ENCODE peak calls at places on chromosomes 3 and 15, in seven cellular contexts. One of them, this sample, is unnamed. For H3K27me3, the result is how much of the 10 kb centered on the place peaks cover.

GRCh38 chr3:56800373-56801150 is 1.2 kb downstream of the ARHGEF3 start:
- DNase-seq in bronchial epithelial cell: peak
- DNase-seq in heart left ventricle: no peak
- DNase-seq in colonic mucosa: peak
- DNase-seq in CD8-positive, alpha-beta T cell: peak
- DNase-seq in left ventricle myocardium inferior: no peak
- DNase-seq in cardiac muscle cell: no peak
- DNase-seq in this sample: no peak

GRCh38 chr15:66755298-66756068 is 53.4 kb downstream of the SMAD6 start:
- DNase-seq in bronchial epithelial cell: no peak
- DNase-seq in cardiac muscle cell: no peak
- DNase-seq in CD8-positive, alpha-beta T cell: no peak
- DNase-seq in colonic mucosa: no peak
- DNase-seq in left ventricle myocardium inferior: no peak
- DNase-seq in heart left ventricle: peak
- DNase-seq in this sample: no peak

GRCh38 chr3:74048686-74049085 is 423.9 kb upstream of the PDZRN3 start:
- DNase-seq in heart left ventricle: no peak
- DNase-seq in cardiac muscle cell: no peak
- DNase-seq in left ventricle myocardium inferior: no peak
- DNase-seq in CD8-positive, alpha-beta T cell: no peak
- DNase-seq in colonic mucosa: no peak
- DNase-seq in bronchial epithelial cell: no peak
- DNase-seq in this sample: no peak

GRCh38 chr3:94311651-94312050 is 248.8 kb downstream of the NSUN3 start:
- DNase-seq in left ventricle myocardium inferior: no peak
- DNase-seq in CD8-positive, alpha-beta T cell: no peak
- DNase-seq in colonic mucosa: no peak
- DNase-seq in heart left ventricle: no peak
- DNase-seq in bronchial epithelial cell: no peak
- DNase-seq in cardiac muscle cell: no peak
- DNase-seq in this sample: no peak

GRCh38 chr15:29631076-29632070 is 190.9 kb downstream of the TJP1 start:
- DNase-seq in CD8-positive, alpha-beta T cell: no peak
- DNase-seq in cardiac muscle cell: no peak
- DNase-seq in left ventricle myocardium inferior: no peak
- DNase-seq in colonic mucosa: peak
- DNase-seq in bronchial epithelial cell: no peak
- DNase-seq in heart left ventricle: no peak
- DNase-seq in this sample: no peak

GRCh38 chr3:82085356-82085755 is 323.9 kb upstream of the GBE1 start:
- DNase-seq in left ventricle myocardium inferior: no peak
- DNase-seq in CD8-positive, alpha-beta T cell: no peak
- DNase-seq in heart left ventricle: no peak
- DNase-seq in cardiac muscle cell: peak
- DNase-seq in colonic mucosa: no peak
- DNase-seq in bronchial epithelial cell: no peak
- DNase-seq in this sample: no peak

GRCh38 chr3:194906229-194906629 is 220.5 kb downstream of the FAM43A start:
- DNase-seq in colonic mucosa: no peak
- DNase-seq in cardiac muscle cell: peak
- DNase-seq in CD8-positive, alpha-beta T cell: no peak
- DNase-seq in left ventricle myocardium inferior: no peak
- DNase-seq in heart left ventricle: no peak
- DNase-seq in bronchial epithelial cell: peak
- DNase-seq in this sample: no peak

GRCh38 chr3:126934149-126934548 is 48.8 kb upstream of the PLXNA1 start:
- DNase-seq in bronchial epithelial cell: no peak
- DNase-seq in colonic mucosa: no peak
- DNase-seq in cardiac muscle cell: no peak
- DNase-seq in CD8-positive, alpha-beta T cell: no peak
- DNase-seq in left ventricle myocardium inferior: no peak
- DNase-seq in heart left ventricle: peak
- DNase-seq in this sample: no peak

GRCh38 chr3:87006844-87007439 is 16.0 kb upstream of the VGLL3 start:
- DNase-seq in left ventricle myocardium inferior: no peak
- DNase-seq in colonic mucosa: no peak
- DNase-seq in cardiac muscle cell: peak
- DNase-seq in heart left ventricle: no peak
- DNase-seq in CD8-positive, alpha-beta T cell: no peak
- DNase-seq in bronchial epithelial cell: peak
- DNase-seq in this sample: no peak

GRCh38 chr3:68771683-68772082 is 160.7 kb downstream of the TAFA4 start:
- DNase-seq in cardiac muscle cell: no peak
- DNase-seq in heart left ventricle: no peak
- DNase-seq in CD8-positive, alpha-beta T cell: no peak
- DNase-seq in left ventricle myocardium inferior: no peak
- DNase-seq in bronchial epithelial cell: peak
- DNase-seq in colonic mucosa: no peak
- DNase-seq in this sample: no peak

GRCh38 chr15:41585140-41586047 is 26.4 kb downstream of the TYRO3 start:
- DNase-seq in colonic mucosa: peak
- DNase-seq in cardiac muscle cell: peak
- DNase-seq in CD8-positive, alpha-beta T cell: peak
- DNase-seq in bronchial epithelial cell: peak
- DNase-seq in left ventricle myocardium inferior: peak
- DNase-seq in heart left ventricle: peak
- DNase-seq in this sample: peak

GRCh38 chr3:152626226-152626625 is 208.7 kb upstream of the P2RY1 start:
- DNase-seq in heart left ventricle: no peak
- DNase-seq in bronchial epithelial cell: peak
- DNase-seq in colonic mucosa: no peak
- DNase-seq in cardiac muscle cell: no peak
- DNase-seq in CD8-positive, alpha-beta T cell: no peak
- DNase-seq in left ventricle myocardium inferior: no peak
- DNase-seq in this sample: no peak

GRCh38 chr15:74406992-74407705 is 26.6 kb downstream of the SEMA7A start:
- DNase-seq in left ventricle myocardium inferior: no peak
- DNase-seq in colonic mucosa: no peak
- DNase-seq in CD8-positive, alpha-beta T cell: no peak
- DNase-seq in bronchial epithelial cell: peak
- DNase-seq in cardiac muscle cell: peak
- DNase-seq in heart left ventricle: no peak
- DNase-seq in this sample: peak

GRCh38 chr3:3801510-3801841 is 2.2 kb downstream of the LRRN1 start:
- DNase-seq in heart left ventricle: no peak
- DNase-seq in CD8-positive, alpha-beta T cell: no peak
- DNase-seq in bronchial epithelial cell: no peak
- DNase-seq in colonic mucosa: no peak
- DNase-seq in left ventricle myocardium inferior: no peak
- DNase-seq in cardiac muscle cell: no peak
- DNase-seq in this sample: no peak

GRCh38 chr3:3799173-3800075 is at the start of gene LRRN1:
- DNase-seq in bronchial epithelial cell: no peak
- DNase-seq in CD8-positive, alpha-beta T cell: peak
- DNase-seq in colonic mucosa: peak
- DNase-seq in cardiac muscle cell: no peak
- DNase-seq in left ventricle myocardium inferior: peak
- DNase-seq in heart left ventricle: peak
- DNase-seq in this sample: no peak

GRCh38 chr3:3802021-3802420 is 2.8 kb downstream of the LRRN1 start:
- DNase-seq in heart left ventricle: no peak
- DNase-seq in bronchial epithelial cell: no peak
- DNase-seq in CD8-positive, alpha-beta T cell: no peak
- DNase-seq in cardiac muscle cell: no peak
- DNase-seq in colonic mucosa: no peak
- DNase-seq in left ventricle myocardium inferior: no peak
- DNase-seq in this sample: no peak

GRCh38 chr3:3800076-3800448 is 831 bp downstream of the LRRN1 start:
- DNase-seq in CD8-positive, alpha-beta T cell: peak
- DNase-seq in heart left ventricle: no peak
- DNase-seq in left ventricle myocardium inferior: no peak
- DNase-seq in colonic mucosa: peak
- DNase-seq in bronchial epithelial cell: no peak
- DNase-seq in cardiac muscle cell: no peak
- DNase-seq in this sample: peak

DNA sequence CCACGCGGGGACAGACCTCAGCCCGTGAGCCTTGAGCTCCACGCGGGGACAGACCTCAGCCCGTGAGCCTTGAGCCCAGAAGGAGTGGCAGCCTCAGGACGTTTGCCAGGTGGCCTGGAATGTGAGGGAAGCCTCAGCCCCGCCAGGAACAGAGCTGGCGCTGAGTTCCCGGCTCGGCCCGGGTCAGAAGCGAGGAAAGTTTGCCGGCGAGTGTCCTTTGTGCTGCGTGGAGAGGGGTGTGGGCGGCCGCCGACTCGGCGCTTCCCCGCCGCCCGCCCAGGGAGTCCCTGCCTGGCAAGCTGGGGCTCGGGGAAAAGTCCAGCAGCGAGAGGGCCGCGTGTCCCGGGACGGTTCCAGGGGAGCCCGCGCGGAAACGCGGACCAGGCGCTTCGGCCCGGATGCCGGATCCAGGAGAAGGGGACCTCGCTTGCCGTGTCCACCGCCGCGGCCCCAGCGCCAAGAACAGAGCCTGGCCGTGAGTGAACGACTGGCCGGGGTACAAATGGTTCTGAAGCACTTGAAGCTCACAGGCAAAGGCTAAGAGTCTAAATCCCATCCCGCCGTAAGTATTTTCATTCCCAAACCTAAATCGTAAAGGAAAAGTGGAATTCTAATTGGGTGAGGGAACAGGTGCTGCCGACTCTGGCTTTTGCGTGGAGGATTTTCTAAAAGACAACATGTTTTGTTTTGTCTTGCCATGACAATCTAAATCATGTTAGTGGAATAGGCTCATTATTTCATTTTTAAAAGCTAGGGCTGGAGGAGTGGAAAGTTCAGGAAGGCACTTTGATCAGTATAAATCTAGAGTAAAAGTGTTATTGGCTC is 1.7 kb downstream of the LRRN1 start:
- DNase-seq in colonic mucosa: peak
- DNase-seq in bronchial epithelial cell: no peak
- DNase-seq in heart left ventricle: peak
- DNase-seq in left ventricle myocardium inferior: peak
- DNase-seq in cardiac muscle cell: no peak
- DNase-seq in CD8-positive, alpha-beta T cell: no peak
- DNase-seq in this sample: no peak
- H3K27me3 ChIP-seq in colonic mucosa: under half
- H3K27me3 ChIP-seq in bronchial epithelial cell: under half
- H3K27me3 ChIP-seq in heart left ventricle: under half
- H3K27me3 ChIP-seq in left ventricle myocardium inferior: half or more
- H3K27me3 ChIP-seq in cardiac muscle cell: half or more
- H3K27me3 ChIP-seq in CD8-positive, alpha-beta T cell: under half
- H3K27me3 ChIP-seq in this sample: under half

GRCh38 chr3:71753716-71754609 is at the start of gene GPR27:
- DNase-seq in heart left ventricle: peak
- DNase-seq in left ventricle myocardium inferior: peak
- DNase-seq in bronchial epithelial cell: no peak
- DNase-seq in colonic mucosa: no peak
- DNase-seq in CD8-positive, alpha-beta T cell: no peak
- DNase-seq in cardiac muscle cell: peak
- DNase-seq in this sample: no peak

GRCh38 chr3:71754610-71755253 is 1.1 kb downstream of the GPR27 start:
- DNase-seq in colonic mucosa: no peak
- DNase-seq in heart left ventricle: no peak
- DNase-seq in bronchial epithelial cell: no peak
- DNase-seq in cardiac muscle cell: no peak
- DNase-seq in left ventricle myocardium inferior: no peak
- DNase-seq in CD8-positive, alpha-beta T cell: no peak
- DNase-seq in this sample: no peak

GRCh38 chr3:71751602-71752001 is 2.1 kb upstream of the GPR27 start:
- DNase-seq in heart left ventricle: no peak
- DNase-seq in bronchial epithelial cell: no peak
- DNase-seq in cardiac muscle cell: no peak
- DNase-seq in colonic mucosa: no peak
- DNase-seq in CD8-positive, alpha-beta T cell: no peak
- DNase-seq in left ventricle myocardium inferior: no peak
- DNase-seq in this sample: no peak

DNA sequence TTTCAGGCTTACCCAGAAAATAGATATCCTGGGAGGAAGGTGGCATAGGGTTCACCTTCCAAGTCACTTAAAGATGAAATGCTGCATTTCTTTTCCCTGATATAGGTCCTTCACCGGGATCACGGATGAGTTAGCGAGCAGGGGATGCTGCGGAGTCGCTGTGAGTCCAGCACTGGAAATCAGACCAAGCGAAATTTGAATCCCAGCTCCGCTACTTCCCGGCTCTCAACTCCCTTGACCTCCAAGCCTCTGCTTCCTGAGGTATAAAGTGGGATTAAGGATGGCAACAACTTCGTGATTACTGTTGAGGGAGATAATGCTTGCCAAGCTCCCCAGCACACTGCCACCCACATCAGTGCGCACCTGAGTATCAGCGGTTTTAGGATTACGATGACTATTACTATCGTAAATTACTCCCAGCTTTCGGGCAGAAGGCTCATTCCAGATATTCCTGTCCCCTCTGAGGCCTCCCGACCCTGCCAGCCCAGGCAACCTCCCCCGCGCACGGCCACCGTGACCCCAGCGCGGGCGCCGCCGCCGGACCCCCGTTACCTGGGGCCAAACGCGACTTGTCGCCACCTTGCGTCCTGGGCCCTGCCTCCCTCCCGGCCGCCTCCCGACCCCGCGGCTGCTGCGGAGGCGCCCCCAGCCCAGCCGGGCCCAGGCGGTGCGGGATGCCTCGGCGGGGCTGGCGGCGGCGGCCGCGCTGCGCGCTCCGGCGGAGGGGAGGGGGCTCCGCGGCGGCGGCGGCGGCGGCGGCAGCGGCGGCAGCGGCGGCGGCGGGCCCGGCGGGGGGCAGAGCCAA is 542 bp upstream of the GPR27 start:
- DNase-seq in heart left ventricle: no peak
- DNase-seq in bronchial epithelial cell: no peak
- DNase-seq in left ventricle myocardium inferior: no peak
- DNase-seq in cardiac muscle cell: no peak
- DNase-seq in CD8-positive, alpha-beta T cell: no peak
- DNase-seq in colonic mucosa: no peak
- DNase-seq in this sample: no peak
- H3K4me3 ChIP-seq in heart left ventricle: no peak
- H3K4me3 ChIP-seq in bronchial epithelial cell: peak
- H3K4me3 ChIP-seq in left ventricle myocardium inferior: peak
- H3K4me3 ChIP-seq in cardiac muscle cell: peak
- H3K4me3 ChIP-seq in CD8-positive, alpha-beta T cell: peak
- H3K4me3 ChIP-seq in colonic mucosa: peak
- H3K4me3 ChIP-seq in this sample: peak

GRCh38 chr3:188468196-188468595 is 314.2 kb downstream of the LPP start:
- DNase-seq in left ventricle myocardium inferior: no peak
- DNase-seq in bronchial epithelial cell: no peak
- DNase-seq in cardiac muscle cell: peak
- DNase-seq in colonic mucosa: no peak
- DNase-seq in CD8-positive, alpha-beta T cell: no peak
- DNase-seq in heart left ventricle: no peak
- DNase-seq in this sample: no peak
- H3K27me3 ChIP-seq in left ventricle myocardium inferior: under half
- H3K27me3 ChIP-seq in bronchial epithelial cell: under half
- H3K27me3 ChIP-seq in cardiac muscle cell: under half
- H3K27me3 ChIP-seq in colonic mucosa: under half
- H3K27me3 ChIP-seq in CD8-positive, alpha-beta T cell: under half
- H3K27me3 ChIP-seq in heart left ventricle: under half
- H3K27me3 ChIP-seq in this sample: under half

GRCh38 chr3:60024400-60024799 is 974.6 kb upstream of the CFAP20DC start:
- DNase-seq in bronchial epithelial cell: no peak
- DNase-seq in cardiac muscle cell: no peak
- DNase-seq in CD8-positive, alpha-beta T cell: no peak
- DNase-seq in heart left ventricle: no peak
- DNase-seq in colonic mucosa: no peak
- DNase-seq in left ventricle myocardium inferior: no peak
- DNase-seq in this sample: no peak
- H3K4me3 ChIP-seq in bronchial epithelial cell: no peak
- H3K4me3 ChIP-seq in cardiac muscle cell: no peak
- H3K4me3 ChIP-seq in CD8-positive, alpha-beta T cell: no peak
- H3K4me3 ChIP-seq in heart left ventricle: no peak
- H3K4me3 ChIP-seq in colonic mucosa: no peak
- H3K4me3 ChIP-seq in left ventricle myocardium inferior: no peak
- H3K4me3 ChIP-seq in this sample: no peak

This sample was measured in uterus.